ENCODE peak calls at places on chromosomes 3 and 15, in four cellular contexts. One of them, this sample, is unnamed.

GRCh38 chr15:71056111-71056510 is 59.2 kb upstream of the THSD4 start:
- DNase-seq in left cardiac atrium: no peak
- DNase-seq in stimulated activated CD8-positive, alpha-beta memory T cell treated with anti-CD3 and anti-CD28 coated beads, Interleukin-15, amount 100 ng/mL, for 1 hour: no peak
- DNase-seq in EH: no peak
- DNase-seq in this sample: no peak

GRCh38 chr3:57151021-57151449 is 14.1 kb downstream of the IL17RD start:
- DNase-seq in left cardiac atrium: no peak
- DNase-seq in stimulated activated CD8-positive, alpha-beta memory T cell treated with anti-CD3 and anti-CD28 coated beads, Interleukin-15, amount 100 ng/mL, for 1 hour: no peak
- DNase-seq in EH: peak
- DNase-seq in this sample: no peak

GRCh38 chr3:166527325-166527724 is 690.1 kb upstream of the BCHE start:
- DNase-seq in left cardiac atrium: no peak
- DNase-seq in stimulated activated CD8-positive, alpha-beta memory T cell treated with anti-CD3 and anti-CD28 coated beads, Interleukin-15, amount 100 ng/mL, for 1 hour: no peak
- DNase-seq in EH: no peak
- DNase-seq in this sample: no peak

GRCh38 chr15:41944313-41944940 is 27.9 kb downstream of the EHD4 start:
- DNase-seq in left cardiac atrium: peak
- DNase-seq in stimulated activated CD8-positive, alpha-beta memory T cell treated with anti-CD3 and anti-CD28 coated beads, Interleukin-15, amount 100 ng/mL, for 1 hour: no peak
- DNase-seq in EH: peak
- DNase-seq in this sample: peak

GRCh38 chr15:100711479-100712130 is 109.2 kb downstream of the ASB7 start:
- DNase-seq in left cardiac atrium: no peak
- DNase-seq in stimulated activated CD8-positive, alpha-beta memory T cell treated with anti-CD3 and anti-CD28 coated beads, Interleukin-15, amount 100 ng/mL, for 1 hour: no peak
- DNase-seq in EH: no peak
- DNase-seq in this sample: no peak

GRCh38 chr3:161475905-161476304 is 20.7 kb upstream of the OTOL1 start:
- DNase-seq in left cardiac atrium: no peak
- DNase-seq in stimulated activated CD8-positive, alpha-beta memory T cell treated with anti-CD3 and anti-CD28 coated beads, Interleukin-15, amount 100 ng/mL, for 1 hour: no peak
- DNase-seq in EH: peak
- DNase-seq in this sample: no peak

GRCh38 chr15:89108865-89109660 is 20.8 kb downstream of the ABHD2 start:
- DNase-seq in left cardiac atrium: no peak
- DNase-seq in stimulated activated CD8-positive, alpha-beta memory T cell treated with anti-CD3 and anti-CD28 coated beads, Interleukin-15, amount 100 ng/mL, for 1 hour: no peak
- DNase-seq in EH: no peak
- DNase-seq in this sample: no peak

GRCh38 chr3:134601539-134602439 is 49.0 kb downstream of the KY start:
- DNase-seq in left cardiac atrium: peak
- DNase-seq in stimulated activated CD8-positive, alpha-beta memory T cell treated with anti-CD3 and anti-CD28 coated beads, Interleukin-15, amount 100 ng/mL, for 1 hour: no peak
- DNase-seq in EH: peak
- DNase-seq in this sample: no peak

GRCh38 chr15:68487087-68487843 is 55.3 kb upstream of the ITGA11 start:
- DNase-seq in left cardiac atrium: no peak
- DNase-seq in stimulated activated CD8-positive, alpha-beta memory T cell treated with anti-CD3 and anti-CD28 coated beads, Interleukin-15, amount 100 ng/mL, for 1 hour: no peak
- DNase-seq in EH: peak
- DNase-seq in this sample: no peak

GRCh38 chr3:66552846-66553245 is 52.0 kb upstream of the LRIG1 start:
- DNase-seq in left cardiac atrium: no peak
- DNase-seq in stimulated activated CD8-positive, alpha-beta memory T cell treated with anti-CD3 and anti-CD28 coated beads, Interleukin-15, amount 100 ng/mL, for 1 hour: no peak
- DNase-seq in EH: no peak
- DNase-seq in this sample: no peak

GRCh38 chr15:74205593-74205969 is 3.0 kb upstream of the STRA6 start:
- DNase-seq in left cardiac atrium: no peak
- DNase-seq in stimulated activated CD8-positive, alpha-beta memory T cell treated with anti-CD3 and anti-CD28 coated beads, Interleukin-15, amount 100 ng/mL, for 1 hour: no peak
- DNase-seq in EH: no peak
- DNase-seq in this sample: no peak

GRCh38 chr15:99429681-99430081 is 136.1 kb upstream of the MEF2A start:
- DNase-seq in left cardiac atrium: peak
- DNase-seq in stimulated activated CD8-positive, alpha-beta memory T cell treated with anti-CD3 and anti-CD28 coated beads, Interleukin-15, amount 100 ng/mL, for 1 hour: no peak
- DNase-seq in EH: no peak
- DNase-seq in this sample: no peak

GRCh38 chr3:86845731-86846130 is 145.2 kb downstream of the VGLL3 start:
- DNase-seq in left cardiac atrium: no peak
- DNase-seq in stimulated activated CD8-positive, alpha-beta memory T cell treated with anti-CD3 and anti-CD28 coated beads, Interleukin-15, amount 100 ng/mL, for 1 hour: no peak
- DNase-seq in EH: no peak
- DNase-seq in this sample: no peak

GRCh38 chr15:35630570-35630969 is 84.6 kb upstream of the DPH6 start:
- DNase-seq in left cardiac atrium: peak
- DNase-seq in stimulated activated CD8-positive, alpha-beta memory T cell treated with anti-CD3 and anti-CD28 coated beads, Interleukin-15, amount 100 ng/mL, for 1 hour: no peak
- DNase-seq in EH: no peak
- DNase-seq in this sample: peak

GRCh38 chr3:14565791-14566588 is 25.8 kb upstream of the GRIP2 start:
- DNase-seq in left cardiac atrium: no peak
- DNase-seq in stimulated activated CD8-positive, alpha-beta memory T cell treated with anti-CD3 and anti-CD28 coated beads, Interleukin-15, amount 100 ng/mL, for 1 hour: no peak
- DNase-seq in EH: peak
- DNase-seq in this sample: no peak

GRCh38 chr3:71191031-71191482 is 392.5 kb downstream of the FOXP1 start:
- DNase-seq in left cardiac atrium: no peak
- DNase-seq in stimulated activated CD8-positive, alpha-beta memory T cell treated with anti-CD3 and anti-CD28 coated beads, Interleukin-15, amount 100 ng/mL, for 1 hour: no peak
- DNase-seq in EH: no peak
- DNase-seq in this sample: no peak

GRCh38 chr15:80228959-80229610 is 22.9 kb downstream of the CTXND1 start:
- DNase-seq in left cardiac atrium: no peak
- DNase-seq in stimulated activated CD8-positive, alpha-beta memory T cell treated with anti-CD3 and anti-CD28 coated beads, Interleukin-15, amount 100 ng/mL, for 1 hour: no peak
- DNase-seq in EH: peak
- DNase-seq in this sample: no peak

GRCh38 chr3:64203969-64204632 is 21.2 kb downstream of the PRICKLE2 start:
- DNase-seq in left cardiac atrium: no peak
- DNase-seq in stimulated activated CD8-positive, alpha-beta memory T cell treated with anti-CD3 and anti-CD28 coated beads, Interleukin-15, amount 100 ng/mL, for 1 hour: no peak
- DNase-seq in EH: no peak
- DNase-seq in this sample: no peak

GRCh38 chr3:5013021-5013906 is 34.0 kb downstream of the BHLHE40 start:
- DNase-seq in left cardiac atrium: peak
- DNase-seq in stimulated activated CD8-positive, alpha-beta memory T cell treated with anti-CD3 and anti-CD28 coated beads, Interleukin-15, amount 100 ng/mL, for 1 hour: no peak
- DNase-seq in EH: peak
- DNase-seq in this sample: no peak

GRCh38 chr3:155392138-155392537 is 98.7 kb upstream of the STRIT1 start:
- DNase-seq in left cardiac atrium: no peak
- DNase-seq in stimulated activated CD8-positive, alpha-beta memory T cell treated with anti-CD3 and anti-CD28 coated beads, Interleukin-15, amount 100 ng/mL, for 1 hour: no peak
- DNase-seq in EH: no peak
- DNase-seq in this sample: no peak